ENCODE peak calls at places on chromosome 16, in four cellular contexts. H is left ventricle myocardium inferior; Q is CD4-positive, CD25-positive, alpha-beta regulatory T cell; P is prostate gland. J is an unnamed sample. For H3K4me1, the result is how much of the 10 kb centered on the place peaks cover.

GRCh38 chr16:79083879-79084278 is 516.7 kb downstream of the MAF start:
- DNase-seq in P (no peak), H (no peak), Q (no peak), J (no peak)

GRCh38 chr16:77289331-77289809 is 90.2 kb downstream of the SYCE1L start:
- DNase-seq in H (no peak), P (no peak), Q (no peak), J (no peak)

GRCh38 chr16:12119562-12119961 is 143.0 kb downstream of the SNX29 start:
- DNase-seq in H (peak), Q (no peak), P (no peak), J (no peak)

GRCh38 chr16:65294154-65294553 is 172.3 kb upstream of the CDH11 start:
- DNase-seq in P (no peak), Q (no peak), H (no peak), J (no peak)

GRCh38 chr16:7246578-7246977 is 86.1 kb upstream of the RBFOX1 start:
- DNase-seq in Q (no peak), H (no peak), P (no peak), J (no peak)

GRCh38 chr16:70682239-70683145 is 3.4 kb downstream of the MTSS2 start:
- DNase-seq in P (no peak), Q (no peak), H (peak), J (no peak)

GRCh38 chr16:78292726-78293380 is 193.4 kb downstream of the WWOX start:
- DNase-seq in H (no peak), Q (no peak), P (no peak), J (peak)

GRCh38 chr16:63361032-63361624 is 1324.9 kb upstream of the CDH8 start:
- DNase-seq in H (no peak), Q (no peak), P (no peak), J (peak)

GRCh38 chr16:48075398-48075797 is 80.4 kb downstream of the ABCC12 start:
- DNase-seq in H (no peak), Q (no peak), P (no peak), J (no peak)

GRCh38 chr16:61042736-61043135 is 993.5 kb downstream of the CDH8 start:
- DNase-seq in Q (no peak), P (no peak), H (no peak), J (no peak)

GRCh38 chr16:61050547-61050946 is 985.7 kb downstream of the CDH8 start:
- DNase-seq in Q (no peak), P (no peak), H (no peak), J (no peak)

GRCh38 chr16:61045931-61046330 is 990.3 kb downstream of the CDH8 start:
- DNase-seq in Q (no peak), P (no peak), H (no peak), J (no peak)
- H3K4me1 ChIP-seq in Q (under half), P (under half), H (under half), J (under half)

GRCh38 chr16:67454104-67454503 is 23.2 kb downstream of the HSD11B2 start:
- DNase-seq in P (no peak), H (no peak), Q (no peak), J (no peak)
- H3K4me1 ChIP-seq in P (half or more), H (half or more), Q (under half), J (under half)

GRCh38 chr16:19520861-19521331 is 1.0 kb downstream of the GDE1 start:
- DNase-seq in P (no peak), H (no peak), Q (no peak), J (peak)
- H3K4me1 ChIP-seq in P (under half), H (half or more), Q (half or more), J (under half)

GRCh38 chr16:72995151-72995881 is 52.6 kb downstream of the ZFHX3 start:
- DNase-seq in Q (no peak), P (no peak), H (no peak), J (no peak)
- H3K4me1 ChIP-seq in Q (under half), P (half or more), H (half or more), J (under half)

DNA sequence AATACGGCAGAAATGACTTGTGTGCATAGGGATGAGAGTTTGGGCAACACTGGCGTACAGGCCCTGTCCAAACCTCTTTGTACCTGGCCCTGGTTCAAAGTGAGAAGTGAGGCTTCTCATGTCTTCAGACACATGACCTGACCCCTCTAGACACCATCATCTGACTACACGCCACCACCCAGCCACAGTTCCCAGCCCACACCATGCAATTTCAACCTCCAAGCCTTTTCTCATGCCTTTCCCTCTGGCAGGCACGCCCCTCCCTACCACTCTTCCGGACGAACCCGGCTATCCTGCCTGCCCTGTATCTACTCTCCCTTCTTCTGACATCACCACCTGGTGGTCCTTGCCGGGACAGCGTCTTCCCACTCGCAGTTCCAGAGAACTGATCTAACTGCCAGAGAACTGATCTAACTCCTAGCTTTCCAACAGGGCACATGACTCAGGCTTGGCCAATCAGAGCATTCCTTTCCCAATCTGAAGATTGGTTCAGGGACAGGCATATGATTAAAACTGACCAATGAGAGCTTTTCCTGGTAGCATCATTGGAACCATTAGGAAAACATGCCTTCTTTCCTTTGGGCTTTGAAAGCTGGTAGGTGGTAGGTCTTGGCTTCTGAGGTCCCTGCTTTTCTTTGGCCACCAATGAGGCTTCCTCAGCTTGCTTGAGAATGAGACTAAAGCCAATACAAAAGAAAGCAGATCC is 27.0 kb upstream of the IL21R start:
- DNase-seq in P (peak), H (peak), Q (no peak), J (peak)
- H3K4me1 ChIP-seq in P (under half), H (under half), Q (half or more), J (under half)

DNA sequence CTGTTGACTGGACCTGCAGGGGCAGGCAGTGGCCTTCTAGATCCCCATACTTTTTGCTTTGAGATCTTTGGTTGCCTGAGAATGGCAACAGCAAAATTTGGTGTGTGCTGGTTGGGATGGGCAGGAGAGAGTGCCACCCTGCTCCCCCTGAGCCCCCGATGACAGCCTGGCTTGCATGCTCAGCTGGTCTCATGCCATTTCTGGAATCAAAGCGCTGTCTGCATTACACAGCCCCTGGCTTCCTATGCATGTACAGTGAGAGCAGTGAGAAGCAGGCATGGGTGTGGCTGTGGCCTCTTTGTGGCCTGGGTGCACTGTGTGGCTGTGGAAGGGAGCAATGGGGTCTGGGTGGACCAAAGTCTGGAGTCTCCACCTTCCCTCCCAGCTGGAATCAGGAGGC is 47.7 kb downstream of the NKD1 start:
- DNase-seq in Q (no peak), H (no peak), P (no peak), J (no peak)
- H3K4me1 ChIP-seq in Q (under half), H (under half), P (under half), J (under half)

GRCh38 chr16:73015612-73016487 is 32.1 kb downstream of the ZFHX3 start:
- DNase-seq in H (no peak), P (peak), Q (no peak), J (peak)

GRCh38 chr16:73012341-73012740 is 35.6 kb downstream of the ZFHX3 start:
- DNase-seq in H (no peak), Q (no peak), P (no peak), J (no peak)

GRCh38 chr16:73016488-73016830 is 31.5 kb downstream of the ZFHX3 start:
- DNase-seq in H (no peak), P (no peak), Q (no peak), J (peak)

GRCh38 chr16:73013974-73014373 is 34.0 kb downstream of the ZFHX3 start:
- DNase-seq in P (no peak), Q (no peak), H (no peak), J (no peak)

DNA sequence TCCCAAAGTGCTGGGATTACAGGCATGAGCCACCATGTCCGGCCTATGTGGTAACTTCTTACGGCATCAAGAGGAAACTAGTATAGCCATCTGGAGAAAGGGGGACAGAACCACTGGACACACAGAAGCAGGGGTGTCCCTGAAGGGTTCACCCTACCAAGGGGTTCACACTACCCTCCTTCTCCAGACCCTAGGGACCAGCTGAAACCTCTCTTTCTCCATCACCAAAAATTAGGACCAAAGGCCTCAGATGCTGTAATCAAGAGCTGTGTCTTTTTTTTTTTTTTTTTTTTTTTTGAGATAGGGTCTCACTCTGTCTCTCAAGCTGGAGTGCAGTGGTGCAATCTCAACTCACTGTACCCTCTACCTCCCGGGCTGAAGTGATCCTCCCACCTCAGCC is 33.2 kb downstream of the ZFHX3 start:
- DNase-seq in P (no peak), H (no peak), Q (no peak), J (no peak)
- H3K4me1 ChIP-seq in P (under half), H (half or more), Q (under half), J (under half)

GRCh38 chr16:88760424-88761142 is 24.4 kb downstream of the PIEZO1 start:
- DNase-seq in Q (no peak), P (peak), H (no peak), J (no peak)
- H3K4me1 ChIP-seq in Q (under half), P (half or more), H (under half), J (under half)

J was measured in small intestine.